ENCODE peak calls at places on chromosomes 4 and X, in ten cellular contexts. P, M, J, G, B, V, Q, L, N and O are unnamed samples.

GRCh38 chrX:10109695-10110094 is 47.1 kb upstream of the CLCN4 start:
- DNase-seq in P (no peak), M (no peak), J (no peak), G (no peak), B (no peak), V (no peak), Q (no peak), L (no peak), N (no peak), O (no peak)

GRCh38 chrX:72236841-72237240 is 2.0 kb downstream of the ERCC6L start:
- DNase-seq in P (no peak), M (no peak), J (no peak), G (no peak), B (no peak), V (no peak), Q (no peak), L (no peak), N (peak; percentile 24), O (no peak)

GRCh38 chr4:153151535-153152452 is 52.4 kb upstream of the TRIM2 start:
- DNase-seq in P (peak; percentile 82), M (peak; percentile 94), J (no peak), G (peak; percentile 63), B (peak; percentile 63), V (no peak), Q (no peak), L (no peak), N (no peak), O (no peak)

GRCh38 chr4:112775801-112776200 is 138.9 kb downstream of the LARP7 start:
- DNase-seq in P (no peak), M (no peak), J (no peak), G (no peak), B (no peak), V (no peak), Q (no peak), L (no peak), N (no peak), O (no peak)

GRCh38 chr4:151325320-151326246 is at the start of gene SH3D19:
- DNase-seq in P (no peak), M (peak; percentile 58), J (peak; percentile 33), G (peak; percentile 62), B (no peak), V (peak; percentile 63), Q (no peak), L (no peak), N (peak; percentile 62), O (peak; percentile 93)

GRCh38 chrX:318068-318738 is 393 bp downstream of the GTPBP6 start:
- DNase-seq in P (no peak), M (peak; percentile 100), J (peak; percentile 97), G (no peak), B (peak; percentile 99), V (peak; percentile 99), Q (peak; percentile 100), L (peak; percentile 91), N (peak; percentile 97), O (peak; percentile 99)

GRCh38 chr4:76212851-76213414 is 691 bp downstream of the SCARB2 start:
- DNase-seq in P (no peak), M (no peak), J (no peak), G (peak; percentile 70), B (peak; percentile 4), V (no peak), Q (no peak), L (no peak), N (peak; percentile 44), O (no peak)

GRCh38 chrX:70452143-70452733 is 7.6 kb downstream of the DLG3 start:
- DNase-seq in P (peak; percentile 74), M (peak; percentile 69), J (no peak), G (peak; percentile 83), B (no peak), V (peak; percentile 55), Q (peak; percentile 35), L (no peak), N (peak; percentile 26), O (no peak)

GRCh38 chrX:71525316-71525715 is 7.6 kb upstream of the OGT start:
- DNase-seq in P (no peak), M (no peak), J (no peak), G (no peak), B (no peak), V (no peak), Q (no peak), L (no peak), N (peak; percentile 19), O (no peak)

GRCh38 chrX:44344194-44344593 is 722 bp upstream of the EFHC2 start:
- DNase-seq in P (no peak), M (peak; percentile 16), J (no peak), G (no peak), B (peak; percentile 14), V (no peak), Q (no peak), L (peak; percentile 8), N (no peak), O (no peak)

GRCh38 chr4:47827339-47828047 is 10.4 kb downstream of the CORIN start:
- DNase-seq in P (no peak), M (no peak), J (no peak), G (no peak), B (no peak), V (no peak), Q (no peak), L (no peak), N (no peak), O (no peak)

GRCh38 chrX:42996861-42997260 is 218.9 kb upstream of the PPP1R2C start:
- DNase-seq in P (no peak), M (no peak), J (no peak), G (no peak), B (no peak), V (no peak), Q (peak; percentile 14), L (no peak), N (no peak), O (no peak)

GRCh38 chr4:576245-576821 is at the start of gene TMEM271:
- DNase-seq in P (no peak), M (peak; percentile 55), J (no peak), G (no peak), B (no peak), V (no peak), Q (no peak), L (no peak), N (no peak), O (no peak)

GRCh38 chrX:10190367-10190766 is 33.6 kb downstream of the CLCN4 start:
- DNase-seq in P (peak; percentile 53), M (no peak), J (no peak), G (peak; percentile 66), B (peak; percentile 45), V (no peak), Q (peak; percentile 54), L (no peak), N (peak; percentile 79), O (no peak)

GRCh38 chrX:54066841-54067240 is 22.6 kb upstream of the PHF8 start:
- DNase-seq in P (no peak), M (no peak), J (peak; percentile 20), G (no peak), B (no peak), V (no peak), Q (no peak), L (no peak), N (peak; percentile 60), O (no peak)

GRCh38 chrX:150692296-150692695 is 900 bp upstream of the MTMR1 start:
- DNase-seq in P (no peak), M (no peak), J (no peak), G (no peak), B (no peak), V (no peak), Q (peak; percentile 35), L (no peak), N (no peak), O (no peak)

GRCh38 chr4:130043796-130044195 is 947.8 kb downstream of the C4orf33 start:
- DNase-seq in P (no peak), M (no peak), J (peak; percentile 8), G (no peak), B (no peak), V (no peak), Q (no peak), L (no peak), N (peak; percentile 13), O (no peak)

GRCh38 chrX:118644378-118644777 is 83.0 kb upstream of the IL13RA1 start:
- DNase-seq in P (peak; percentile 17), M (no peak), J (no peak), G (peak; percentile 9), B (no peak), V (no peak), Q (peak; percentile 3), L (no peak), N (peak; percentile 44), O (no peak)

GRCh38 chrX:31353095-31353494 is 281.3 kb upstream of the FTHL17 start:
- DNase-seq in P (no peak), M (no peak), J (peak; percentile 34), G (no peak), B (no peak), V (no peak), Q (no peak), L (no peak), N (peak; percentile 42), O (no peak)

GRCh38 chr4:2303121-2303685 is 41.3 kb upstream of the MXD4 start:
- DNase-seq in P (no peak), M (no peak), J (no peak), G (no peak), B (no peak), V (no peak), Q (no peak), L (no peak), N (no peak), O (no peak)

GRCh38 chrX:10939384-10939783 is 171.7 kb upstream of the HCCS start:
- DNase-seq in P (no peak), M (no peak), J (no peak), G (no peak), B (no peak), V (no peak), Q (no peak), L (no peak), N (no peak), O (no peak)

GRCh38 chr4:109313168-109314133 is 11.0 kb upstream of the COL25A1 start:
- DNase-seq in P (no peak), M (no peak), J (no peak), G (no peak), B (no peak), V (no peak), Q (no peak), L (no peak), N (no peak), O (no peak)

GRCh38 chr4:107034982-107035710 is 967 bp downstream of the DKK2 start:
- DNase-seq in P (no peak), M (peak; percentile 49), J (no peak), G (no peak), B (no peak), V (no peak), Q (no peak), L (no peak), N (peak; percentile 27), O (peak; percentile 13)

GRCh38 chr4:142414336-142414945 is 431.7 kb downstream of the INPP4B start:
- DNase-seq in P (no peak), M (no peak), J (no peak), G (peak; percentile 6), B (no peak), V (no peak), Q (no peak), L (no peak), N (no peak), O (no peak)

GRCh38 chr4:52976523-52977230 is 114.6 kb downstream of the RASL11B start:
- DNase-seq in P (no peak), M (no peak), J (no peak), G (no peak), B (no peak), V (no peak), Q (no peak), L (no peak), N (no peak), O (no peak)

GRCh38 chrX:12446342-12447075 is 308.2 kb downstream of the FRMPD4 start:
- DNase-seq in P (no peak), M (no peak), J (peak; percentile 30), G (no peak), B (no peak), V (no peak), Q (no peak), L (no peak), N (peak; percentile 81), O (no peak)

GRCh38 chr4:108143515-108143914 is 25.2 kb downstream of the LEF1 start:
- DNase-seq in P (no peak), M (no peak), J (no peak), G (no peak), B (no peak), V (no peak), Q (no peak), L (no peak), N (no peak), O (no peak)

GRCh38 chrX:40558590-40558989 is 22.2 kb upstream of the ATP6AP2 start:
- DNase-seq in P (no peak), M (no peak), J (no peak), G (no peak), B (no peak), V (no peak), Q (no peak), L (no peak), N (no peak), O (no peak)